ENCODE peak calls at places on chromosomes 7 and 10, in ten cellular contexts. One of them, this sample, is unnamed.

GRCh38 chr10:93085272-93085859 is 11.7 kb downstream of the CYP26A1 start:
- DNase-seq in heart left ventricle: no peak
- DNase-seq in naive thymus-derived CD4-positive, alpha-beta T cell: no peak
- DNase-seq in A549: no peak
- DNase-seq in astrocyte of the hippocampus: no peak
- DNase-seq in activated CD8-positive, alpha-beta T cell treated with anti-CD3 and anti-CD28 coated beads for 36 hours: no peak
- DNase-seq in stimulated activated naive B cell treated with anti-CD40 and anti-IgM and Interleukin-4, amounts not matched to agents 10 μg/mL and 1 μg/mL and 100 μg/mL, for 72 hours: no peak
- DNase-seq in NCI-H748 treated with DMSO at 0.1 percent for 48 hours: no peak
- DNase-seq in NCI-H2107: no peak
- DNase-seq in AG09309: no peak
- DNase-seq in this sample: no peak

GRCh38 chr7:139734395-139734794 is 43.4 kb downstream of the HIPK2 start:
- DNase-seq in activated CD8-positive, alpha-beta T cell treated with anti-CD3 and anti-CD28 coated beads for 36 hours: no peak
- DNase-seq in NCI-H748 treated with DMSO at 0.1 percent for 48 hours: no peak
- DNase-seq in stimulated activated naive B cell treated with anti-CD40 and anti-IgM and Interleukin-4, amounts not matched to agents 10 μg/mL and 1 μg/mL and 100 μg/mL, for 72 hours: no peak
- DNase-seq in A549: peak; percentile 46
- DNase-seq in astrocyte of the hippocampus: peak; percentile 88
- DNase-seq in AG09309: peak; percentile 45
- DNase-seq in NCI-H2107: no peak
- DNase-seq in heart left ventricle: peak; percentile 80
- DNase-seq in naive thymus-derived CD4-positive, alpha-beta T cell: no peak
- DNase-seq in this sample: no peak

GRCh38 chr10:72847681-72848080 is 45.9 kb upstream of the OIT3 start:
- DNase-seq in astrocyte of the hippocampus: no peak
- DNase-seq in heart left ventricle: no peak
- DNase-seq in NCI-H748 treated with DMSO at 0.1 percent for 48 hours: no peak
- DNase-seq in stimulated activated naive B cell treated with anti-CD40 and anti-IgM and Interleukin-4, amounts not matched to agents 10 μg/mL and 1 μg/mL and 100 μg/mL, for 72 hours: no peak
- DNase-seq in A549: no peak
- DNase-seq in AG09309: no peak
- DNase-seq in NCI-H2107: no peak
- DNase-seq in naive thymus-derived CD4-positive, alpha-beta T cell: no peak
- DNase-seq in activated CD8-positive, alpha-beta T cell treated with anti-CD3 and anti-CD28 coated beads for 36 hours: no peak
- DNase-seq in this sample: no peak

GRCh38 chr7:107150375-107151073 is 18.3 kb upstream of the HBP1 start:
- DNase-seq in stimulated activated naive B cell treated with anti-CD40 and anti-IgM and Interleukin-4, amounts not matched to agents 10 μg/mL and 1 μg/mL and 100 μg/mL, for 72 hours: peak; percentile 35
- DNase-seq in naive thymus-derived CD4-positive, alpha-beta T cell: peak; percentile 72
- DNase-seq in NCI-H748 treated with DMSO at 0.1 percent for 48 hours: peak; percentile 69
- DNase-seq in NCI-H2107: peak; percentile 7
- DNase-seq in A549: peak; percentile 67
- DNase-seq in heart left ventricle: peak; percentile 59
- DNase-seq in astrocyte of the hippocampus: peak; percentile 82
- DNase-seq in AG09309: no peak
- DNase-seq in activated CD8-positive, alpha-beta T cell treated with anti-CD3 and anti-CD28 coated beads for 36 hours: peak; percentile 91
- DNase-seq in this sample: no peak

GRCh38 chr10:68618234-68618633 is 58.1 kb downstream of the TET1 start:
- DNase-seq in heart left ventricle: no peak
- DNase-seq in activated CD8-positive, alpha-beta T cell treated with anti-CD3 and anti-CD28 coated beads for 36 hours: no peak
- DNase-seq in NCI-H748 treated with DMSO at 0.1 percent for 48 hours: no peak
- DNase-seq in AG09309: no peak
- DNase-seq in A549: no peak
- DNase-seq in astrocyte of the hippocampus: no peak
- DNase-seq in stimulated activated naive B cell treated with anti-CD40 and anti-IgM and Interleukin-4, amounts not matched to agents 10 μg/mL and 1 μg/mL and 100 μg/mL, for 72 hours: no peak
- DNase-seq in NCI-H2107: no peak
- DNase-seq in naive thymus-derived CD4-positive, alpha-beta T cell: no peak
- DNase-seq in this sample: no peak

GRCh38 chr7:2575046-2575732 is 16.4 kb downstream of the IQCE start:
- DNase-seq in heart left ventricle: peak; percentile 19
- DNase-seq in naive thymus-derived CD4-positive, alpha-beta T cell: no peak
- DNase-seq in NCI-H748 treated with DMSO at 0.1 percent for 48 hours: no peak
- DNase-seq in stimulated activated naive B cell treated with anti-CD40 and anti-IgM and Interleukin-4, amounts not matched to agents 10 μg/mL and 1 μg/mL and 100 μg/mL, for 72 hours: no peak
- DNase-seq in astrocyte of the hippocampus: no peak
- DNase-seq in AG09309: no peak
- DNase-seq in NCI-H2107: no peak
- DNase-seq in activated CD8-positive, alpha-beta T cell treated with anti-CD3 and anti-CD28 coated beads for 36 hours: no peak
- DNase-seq in A549: no peak
- DNase-seq in this sample: no peak

GRCh38 chr7:21355406-21355874 is 72.4 kb upstream of the SP4 start:
- DNase-seq in NCI-H748 treated with DMSO at 0.1 percent for 48 hours: no peak
- DNase-seq in stimulated activated naive B cell treated with anti-CD40 and anti-IgM and Interleukin-4, amounts not matched to agents 10 μg/mL and 1 μg/mL and 100 μg/mL, for 72 hours: peak; percentile 55
- DNase-seq in astrocyte of the hippocampus: no peak
- DNase-seq in NCI-H2107: no peak
- DNase-seq in activated CD8-positive, alpha-beta T cell treated with anti-CD3 and anti-CD28 coated beads for 36 hours: peak; percentile 83
- DNase-seq in naive thymus-derived CD4-positive, alpha-beta T cell: peak; percentile 37
- DNase-seq in heart left ventricle: no peak
- DNase-seq in A549: no peak
- DNase-seq in AG09309: no peak
- DNase-seq in this sample: no peak

GRCh38 chr7:40922316-40922670 is 780.6 kb downstream of the INHBA start:
- DNase-seq in naive thymus-derived CD4-positive, alpha-beta T cell: no peak
- DNase-seq in NCI-H2107: no peak
- DNase-seq in stimulated activated naive B cell treated with anti-CD40 and anti-IgM and Interleukin-4, amounts not matched to agents 10 μg/mL and 1 μg/mL and 100 μg/mL, for 72 hours: no peak
- DNase-seq in AG09309: peak; percentile 78
- DNase-seq in A549: no peak
- DNase-seq in NCI-H748 treated with DMSO at 0.1 percent for 48 hours: no peak
- DNase-seq in astrocyte of the hippocampus: peak; percentile 61
- DNase-seq in heart left ventricle: no peak
- DNase-seq in activated CD8-positive, alpha-beta T cell treated with anti-CD3 and anti-CD28 coated beads for 36 hours: no peak
- DNase-seq in this sample: no peak

GRCh38 chr7:117597755-117598154 is 117.9 kb downstream of the CFTR start:
- DNase-seq in activated CD8-positive, alpha-beta T cell treated with anti-CD3 and anti-CD28 coated beads for 36 hours: no peak
- DNase-seq in A549: no peak
- DNase-seq in naive thymus-derived CD4-positive, alpha-beta T cell: no peak
- DNase-seq in stimulated activated naive B cell treated with anti-CD40 and anti-IgM and Interleukin-4, amounts not matched to agents 10 μg/mL and 1 μg/mL and 100 μg/mL, for 72 hours: no peak
- DNase-seq in NCI-H2107: no peak
- DNase-seq in AG09309: no peak
- DNase-seq in astrocyte of the hippocampus: no peak
- DNase-seq in heart left ventricle: no peak
- DNase-seq in NCI-H748 treated with DMSO at 0.1 percent for 48 hours: no peak
- DNase-seq in this sample: no peak

GRCh38 chr10:17563452-17563851 is 53.7 kb downstream of the HACD1 start:
- DNase-seq in naive thymus-derived CD4-positive, alpha-beta T cell: no peak
- DNase-seq in A549: no peak
- DNase-seq in stimulated activated naive B cell treated with anti-CD40 and anti-IgM and Interleukin-4, amounts not matched to agents 10 μg/mL and 1 μg/mL and 100 μg/mL, for 72 hours: no peak
- DNase-seq in NCI-H2107: no peak
- DNase-seq in activated CD8-positive, alpha-beta T cell treated with anti-CD3 and anti-CD28 coated beads for 36 hours: no peak
- DNase-seq in heart left ventricle: no peak
- DNase-seq in astrocyte of the hippocampus: no peak
- DNase-seq in AG09309: no peak
- DNase-seq in NCI-H748 treated with DMSO at 0.1 percent for 48 hours: no peak
- DNase-seq in this sample: no peak

GRCh38 chr10:13993634-13994033 is 337.1 kb downstream of the FRMD4A start:
- DNase-seq in stimulated activated naive B cell treated with anti-CD40 and anti-IgM and Interleukin-4, amounts not matched to agents 10 μg/mL and 1 μg/mL and 100 μg/mL, for 72 hours: no peak
- DNase-seq in activated CD8-positive, alpha-beta T cell treated with anti-CD3 and anti-CD28 coated beads for 36 hours: no peak
- DNase-seq in naive thymus-derived CD4-positive, alpha-beta T cell: no peak
- DNase-seq in heart left ventricle: no peak
- DNase-seq in A549: no peak
- DNase-seq in NCI-H748 treated with DMSO at 0.1 percent for 48 hours: no peak
- DNase-seq in astrocyte of the hippocampus: no peak
- DNase-seq in NCI-H2107: no peak
- DNase-seq in AG09309: no peak
- DNase-seq in this sample: no peak

GRCh38 chr10:73209705-73210104 is 37.4 kb downstream of the DNAJC9 start:
- DNase-seq in NCI-H2107: no peak
- DNase-seq in heart left ventricle: no peak
- DNase-seq in A549: no peak
- DNase-seq in AG09309: peak; percentile 11
- DNase-seq in stimulated activated naive B cell treated with anti-CD40 and anti-IgM and Interleukin-4, amounts not matched to agents 10 μg/mL and 1 μg/mL and 100 μg/mL, for 72 hours: no peak
- DNase-seq in activated CD8-positive, alpha-beta T cell treated with anti-CD3 and anti-CD28 coated beads for 36 hours: no peak
- DNase-seq in NCI-H748 treated with DMSO at 0.1 percent for 48 hours: no peak
- DNase-seq in astrocyte of the hippocampus: peak; percentile 30
- DNase-seq in naive thymus-derived CD4-positive, alpha-beta T cell: no peak
- DNase-seq in this sample: no peak

GRCh38 chr7:134891262-134892001 is 94.9 kb upstream of the AGBL3 start:
- DNase-seq in naive thymus-derived CD4-positive, alpha-beta T cell: no peak
- DNase-seq in NCI-H748 treated with DMSO at 0.1 percent for 48 hours: peak; percentile 32
- DNase-seq in heart left ventricle: peak; percentile 92
- DNase-seq in NCI-H2107: no peak
- DNase-seq in A549: peak; percentile 97
- DNase-seq in activated CD8-positive, alpha-beta T cell treated with anti-CD3 and anti-CD28 coated beads for 36 hours: no peak
- DNase-seq in AG09309: no peak
- DNase-seq in stimulated activated naive B cell treated with anti-CD40 and anti-IgM and Interleukin-4, amounts not matched to agents 10 μg/mL and 1 μg/mL and 100 μg/mL, for 72 hours: no peak
- DNase-seq in astrocyte of the hippocampus: peak; percentile 83
- DNase-seq in this sample: peak; percentile 47

GRCh38 chr7:26580666-26581065 is 283.7 kb downstream of the SKAP2 start:
- DNase-seq in NCI-H748 treated with DMSO at 0.1 percent for 48 hours: no peak
- DNase-seq in A549: no peak
- DNase-seq in heart left ventricle: no peak
- DNase-seq in stimulated activated naive B cell treated with anti-CD40 and anti-IgM and Interleukin-4, amounts not matched to agents 10 μg/mL and 1 μg/mL and 100 μg/mL, for 72 hours: no peak
- DNase-seq in naive thymus-derived CD4-positive, alpha-beta T cell: no peak
- DNase-seq in NCI-H2107: no peak
- DNase-seq in activated CD8-positive, alpha-beta T cell treated with anti-CD3 and anti-CD28 coated beads for 36 hours: no peak
- DNase-seq in astrocyte of the hippocampus: peak; percentile 71
- DNase-seq in AG09309: no peak
- DNase-seq in this sample: no peak

GRCh38 chr10:112227331-112227961 is 43.9 kb upstream of the GPAM start:
- DNase-seq in AG09309: peak; percentile 95
- DNase-seq in activated CD8-positive, alpha-beta T cell treated with anti-CD3 and anti-CD28 coated beads for 36 hours: no peak
- DNase-seq in astrocyte of the hippocampus: peak; percentile 95
- DNase-seq in naive thymus-derived CD4-positive, alpha-beta T cell: no peak
- DNase-seq in heart left ventricle: no peak
- DNase-seq in NCI-H2107: no peak
- DNase-seq in stimulated activated naive B cell treated with anti-CD40 and anti-IgM and Interleukin-4, amounts not matched to agents 10 μg/mL and 1 μg/mL and 100 μg/mL, for 72 hours: no peak
- DNase-seq in A549: no peak
- DNase-seq in NCI-H748 treated with DMSO at 0.1 percent for 48 hours: no peak
- DNase-seq in this sample: no peak

GRCh38 chr7:109387530-109387929 is 817.9 kb downstream of the DNAJB9 start:
- DNase-seq in NCI-H2107: no peak
- DNase-seq in astrocyte of the hippocampus: no peak
- DNase-seq in NCI-H748 treated with DMSO at 0.1 percent for 48 hours: no peak
- DNase-seq in A549: no peak
- DNase-seq in stimulated activated naive B cell treated with anti-CD40 and anti-IgM and Interleukin-4, amounts not matched to agents 10 μg/mL and 1 μg/mL and 100 μg/mL, for 72 hours: no peak
- DNase-seq in heart left ventricle: peak; percentile 25
- DNase-seq in naive thymus-derived CD4-positive, alpha-beta T cell: no peak
- DNase-seq in AG09309: no peak
- DNase-seq in activated CD8-positive, alpha-beta T cell treated with anti-CD3 and anti-CD28 coated beads for 36 hours: no peak
- DNase-seq in this sample: no peak

GRCh38 chr10:122624546-122624945 is 64.0 kb downstream of the DMBT1 start:
- DNase-seq in heart left ventricle: no peak
- DNase-seq in NCI-H748 treated with DMSO at 0.1 percent for 48 hours: no peak
- DNase-seq in NCI-H2107: no peak
- DNase-seq in stimulated activated naive B cell treated with anti-CD40 and anti-IgM and Interleukin-4, amounts not matched to agents 10 μg/mL and 1 μg/mL and 100 μg/mL, for 72 hours: no peak
- DNase-seq in A549: no peak
- DNase-seq in activated CD8-positive, alpha-beta T cell treated with anti-CD3 and anti-CD28 coated beads for 36 hours: no peak
- DNase-seq in astrocyte of the hippocampus: no peak
- DNase-seq in AG09309: no peak
- DNase-seq in naive thymus-derived CD4-positive, alpha-beta T cell: no peak
- DNase-seq in this sample: no peak

GRCh38 chr10:88687853-88688467 is 18.1 kb upstream of the LIPK start:
- DNase-seq in astrocyte of the hippocampus: peak; percentile 26
- DNase-seq in naive thymus-derived CD4-positive, alpha-beta T cell: peak; percentile 20
- DNase-seq in stimulated activated naive B cell treated with anti-CD40 and anti-IgM and Interleukin-4, amounts not matched to agents 10 μg/mL and 1 μg/mL and 100 μg/mL, for 72 hours: no peak
- DNase-seq in heart left ventricle: no peak
- DNase-seq in A549: peak; percentile 36
- DNase-seq in activated CD8-positive, alpha-beta T cell treated with anti-CD3 and anti-CD28 coated beads for 36 hours: no peak
- DNase-seq in NCI-H748 treated with DMSO at 0.1 percent for 48 hours: peak; percentile 17
- DNase-seq in AG09309: no peak
- DNase-seq in NCI-H2107: no peak
- DNase-seq in this sample: no peak

This sample was measured in iPS DF 19.7.